ENCODE peak calls at places on chromosome 4, in six cellular contexts. N, Q, A, X, R and P are unnamed samples.

GRCh38 chr4:11801466-11802446 is 373.1 kb upstream of the HS3ST1 start:
- DNase-seq in X (no peak), R (no peak), A (no peak), N (no peak), Q (no peak), P (no peak)

GRCh38 chr4:124202106-124202505 is 510.4 kb downstream of the ANKRD50 start:
- DNase-seq in N (no peak), Q (no peak), R (peak), A (peak), X (peak), P (no peak)

GRCh38 chr4:140790765-140791164 is 34.6 kb upstream of the TBC1D9 start:
- DNase-seq in A (peak), N (peak), R (peak), Q (no peak), X (no peak), P (peak)

GRCh38 chr4:530017-530781 is 31.2 kb downstream of the PIGG start:
- DNase-seq in N (no peak), X (no peak), R (no peak), Q (no peak), A (no peak), P (no peak)

GRCh38 chr4:142913461-142914030 is 67.4 kb upstream of the INPP4B start:
- DNase-seq in N (no peak), Q (no peak), A (no peak), R (no peak), X (peak), P (no peak)

GRCh38 chr4:177546745-177547144 is 104.5 kb upstream of the AGA start:
- DNase-seq in N (no peak), X (no peak), R (peak), A (peak), Q (no peak), P (no peak)

GRCh38 chr4:45453258-45453841 is 670.5 kb downstream of the GABRG1 start:
- DNase-seq in A (peak), X (peak), Q (no peak), N (peak), R (peak), P (no peak)

GRCh38 chr4:185590982-185591381 is 55.7 kb upstream of the PDLIM3 start:
- DNase-seq in N (no peak), R (no peak), A (peak), X (no peak), Q (no peak), P (no peak)

GRCh38 chr4:38314663-38315062 is 349.3 kb upstream of the KLF3 start:
- DNase-seq in R (peak), X (no peak), Q (no peak), A (no peak), N (no peak), P (no peak)

GRCh38 chr4:145679520-145679919 is 426 bp upstream of the C4orf51 start:
- DNase-seq in A (peak), R (peak), N (no peak), Q (no peak), X (peak), P (no peak)

GRCh38 chr4:6388713-6389112 is 83.7 kb downstream of the PPP2R2C start:
- DNase-seq in A (no peak), R (no peak), X (no peak), Q (no peak), N (no peak), P (no peak)

GRCh38 chr4:6387946-6388345 is 84.5 kb downstream of the PPP2R2C start:
- DNase-seq in R (no peak), N (no peak), X (no peak), Q (no peak), A (no peak), P (no peak)

GRCh38 chr4:6385288-6385687 is 87.1 kb downstream of the PPP2R2C start:
- DNase-seq in A (no peak), X (no peak), Q (no peak), N (no peak), R (no peak), P (no peak)

GRCh38 chr4:6383929-6384328 is 88.5 kb downstream of the PPP2R2C start:
- DNase-seq in X (no peak), R (no peak), N (no peak), A (no peak), Q (no peak), P (no peak)

DNA sequence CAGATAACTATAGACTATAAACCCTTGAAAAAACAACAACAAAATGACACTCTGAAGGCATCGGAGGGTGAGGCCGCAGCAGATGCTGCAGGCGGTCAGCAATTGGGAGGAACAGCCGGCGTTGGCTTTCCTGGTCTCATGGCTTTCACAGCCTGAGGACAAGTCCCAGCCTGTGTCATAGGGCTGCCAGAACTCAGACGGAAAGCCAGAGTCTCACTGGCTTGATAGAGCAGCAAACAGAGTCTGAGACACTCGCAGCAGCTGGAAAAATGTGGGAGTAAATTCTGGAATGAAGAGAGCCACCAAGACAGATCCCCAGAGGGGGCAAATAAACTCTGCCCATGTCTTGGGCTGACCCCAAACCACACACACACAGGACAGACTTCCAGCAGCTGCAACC is 86.3 kb downstream of the PPP2R2C start:
- DNase-seq in Q (no peak), N (no peak), X (no peak), R (peak), A (no peak), P (no peak)
- TF ChIP-seq CTCF in Q (no peak), N (no peak), X (no peak), R (no peak), A (no peak), P (no peak)

GRCh38 chr4:118350961-118351360 is 1.8 kb downstream of the PRSS12 start:
- DNase-seq in A (no peak), X (no peak), R (no peak), N (no peak), Q (no peak), P (no peak)

GRCh38 chr4:118351851-118352827 is 664 bp downstream of the PRSS12 start:
- DNase-seq in X (peak), Q (no peak), N (peak), R (peak), A (peak), P (no peak)

GRCh38 chr4:118353452-118353851 is 649 bp upstream of the PRSS12 start:
- DNase-seq in N (peak), X (no peak), A (no peak), Q (no peak), R (no peak), P (no peak)

GRCh38 chr4:118354913-118355312 is 2.1 kb upstream of the PRSS12 start:
- DNase-seq in A (no peak), Q (no peak), X (no peak), R (no peak), N (no peak), P (no peak)

GRCh38 chr4:118352843-118353373 is at the start of gene PRSS12:
- DNase-seq in R (peak), A (peak), Q (no peak), N (peak), X (peak), P (peak)
- TF ChIP-seq CTCF in R (peak), A (peak), Q (peak), N (peak), X (peak), P (peak)

GRCh38 chr4:61202100-61202637 is 2.0 kb downstream of the ADGRL3 start:
- DNase-seq in N (peak), R (no peak), Q (no peak), A (peak), X (peak), P (peak)

GRCh38 chr4:61202638-61203495 is 2.7 kb downstream of the ADGRL3 start:
- DNase-seq in X (peak), N (peak), A (peak), R (peak), Q (no peak), P (peak)

GRCh38 chr4:61200195-61200990 is at the start of gene ADGRL3:
- DNase-seq in X (peak), Q (no peak), R (peak), N (peak), A (peak), P (no peak)

GRCh38 chr4:61200991-61201526 is 933 bp downstream of the ADGRL3 start:
- DNase-seq in R (peak), N (peak), Q (no peak), X (peak), A (peak), P (no peak)

GRCh38 chr4:61201562-61202099 is 1.5 kb downstream of the ADGRL3 start:
- DNase-seq in R (peak), X (no peak), A (peak), Q (no peak), N (no peak), P (no peak)
- TF ChIP-seq CTCF in R (no peak), X (no peak), A (no peak), Q (no peak), N (no peak), P (no peak)

GRCh38 chr4:73615613-73616012 is 4.6 kb downstream of the RASSF6 start:
- DNase-seq in R (peak), N (no peak), X (no peak), Q (no peak), A (no peak), P (no peak)
- TF ChIP-seq CTCF in R (peak), N (no peak), X (peak), Q (no peak), A (no peak), P (no peak)

DNA sequence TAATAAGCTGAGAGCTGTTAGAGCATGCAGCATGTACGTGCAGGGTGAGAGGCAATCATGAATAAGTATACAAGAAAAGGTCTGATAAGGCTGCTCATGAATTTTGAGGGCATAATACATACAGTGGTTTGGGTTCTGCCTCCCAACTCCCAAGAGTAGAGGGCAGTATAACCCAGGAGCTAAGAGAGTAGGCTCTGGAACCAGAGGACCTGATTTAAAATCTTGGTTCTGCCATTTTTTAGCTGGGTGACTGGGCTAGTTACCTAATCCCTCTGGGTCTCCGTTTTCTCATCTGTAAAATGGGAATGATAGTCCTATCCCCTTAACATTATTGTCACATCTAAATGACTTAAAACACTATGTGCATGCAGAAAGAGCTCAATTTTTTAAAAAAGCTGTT is 85.3 kb downstream of the LNX1 start:
- DNase-seq in X (no peak), R (peak), A (peak), N (no peak), Q (no peak), P (no peak)
- TF ChIP-seq CTCF in X (peak), R (peak), A (peak), N (no peak), Q (no peak), P (no peak)

DNA sequence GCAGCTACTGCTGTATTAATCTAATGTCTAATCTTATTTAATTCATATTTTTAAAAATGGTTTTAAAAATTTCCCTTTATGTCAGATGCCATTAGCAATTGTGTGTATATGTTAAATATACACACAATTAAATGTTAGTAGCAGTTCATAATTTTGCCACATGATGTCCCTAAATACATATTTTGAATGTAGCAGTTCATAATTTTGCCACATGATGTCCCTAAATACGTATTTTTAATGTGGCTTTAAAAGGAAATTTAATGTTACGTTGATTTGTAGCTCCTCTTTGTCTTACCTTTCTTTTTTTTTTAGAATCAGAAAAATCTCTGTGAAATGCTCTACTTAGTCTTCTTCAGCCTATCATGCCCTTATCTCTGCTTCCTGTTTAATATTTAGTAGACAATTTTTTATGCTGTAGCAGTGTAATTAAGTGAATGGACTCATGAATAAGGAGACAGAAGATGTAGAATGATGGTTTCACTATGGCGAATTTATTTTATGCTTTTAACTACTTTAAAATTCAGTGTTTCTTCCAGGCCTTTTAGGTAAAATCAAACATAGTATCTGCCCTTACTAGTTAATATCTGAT is 26.1 kb downstream of the RBM46 start:
- DNase-seq in N (no peak), A (peak), Q (no peak), X (peak), R (peak), P (no peak)
- TF ChIP-seq CTCF in N (peak), A (peak), Q (peak), X (peak), R (peak), P (peak)

DNA sequence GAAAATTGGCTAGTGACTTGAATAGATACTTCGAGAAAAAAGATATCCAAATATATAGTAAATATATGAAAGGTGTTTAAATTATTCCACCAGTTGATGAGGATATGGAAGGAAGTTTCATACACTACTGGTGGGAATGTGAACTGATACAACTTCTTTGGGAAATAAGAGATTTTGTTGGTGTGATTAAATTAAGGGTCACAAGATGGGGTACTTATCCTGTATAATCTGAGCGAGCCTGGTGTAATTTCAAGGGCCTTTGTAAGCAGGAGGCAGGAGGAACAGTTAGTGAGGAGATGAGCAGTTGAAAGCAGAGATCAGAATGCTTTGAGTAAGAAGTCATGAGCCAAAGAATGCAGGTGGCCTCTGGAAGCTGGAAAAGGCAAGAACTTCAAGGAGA is 192.2 kb downstream of the KCTD8 start:
- DNase-seq in N (no peak), A (peak), X (no peak), Q (no peak), R (no peak), P (no peak)
- TF ChIP-seq CTCF in N (no peak), A (no peak), X (no peak), Q (no peak), R (no peak), P (no peak)